ENCODE peak calls at places on chromosomes 2 and 18, in nine cellular contexts. O, U, L, X, I, J, A, P and Z are unnamed samples.

GRCh38 chr2:205931388-205931787 is 154.6 kb downstream of the INO80D start:
- DNase-seq in L (peak; percentile 6), U (no peak), J (no peak), I (no peak), X (no peak), P (no peak), O (no peak), A (no peak), Z (no peak)

GRCh38 chr2:218559021-218559420 is 9.1 kb downstream of the USP37 start:
- DNase-seq in L (no peak), X (no peak), O (no peak), A (no peak), J (no peak), P (no peak), U (no peak), I (no peak), Z (no peak)

GRCh38 chr2:133054297-133054696 is 384.3 kb upstream of the LYPD1 start:
- DNase-seq in X (no peak), P (no peak), O (no peak), J (no peak), L (peak; percentile 12), A (no peak), I (no peak), U (no peak), Z (no peak)

GRCh38 chr2:230701308-230701707 is 11.3 kb upstream of the CAB39 start:
- DNase-seq in X (no peak), U (no peak), J (no peak), I (no peak), L (no peak), O (no peak), P (no peak), A (no peak), Z (no peak)

GRCh38 chr2:5250482-5250881 is 441.7 kb upstream of the SOX11 start:
- DNase-seq in I (no peak), P (no peak), U (no peak), L (no peak), J (no peak), X (no peak), O (no peak), A (peak; percentile 42), Z (no peak)

GRCh38 chr2:238527565-238527964 is 100.8 kb downstream of the ASB1 start:
- DNase-seq in P (no peak), X (no peak), J (no peak), U (no peak), A (no peak), L (peak; percentile 31), O (no peak), I (no peak), Z (no peak)

GRCh38 chr18:3845176-3845575 is 395.2 kb downstream of the TGIF1 start:
- DNase-seq in J (no peak), O (no peak), X (no peak), U (no peak), L (no peak), A (no peak), P (no peak), I (no peak), Z (no peak)

GRCh38 chr2:134466141-134466540 is 212.3 kb downstream of the MGAT5 start:
- DNase-seq in X (no peak), L (peak; percentile 8), P (no peak), J (no peak), I (no peak), A (peak; percentile 46), O (no peak), U (no peak), Z (peak; percentile 70)

GRCh38 chr2:235541016-235541415 is 47.2 kb downstream of the AGAP1 start:
- DNase-seq in L (no peak), O (no peak), J (no peak), A (no peak), I (no peak), U (no peak), P (no peak), X (no peak), Z (no peak)

GRCh38 chr18:27447530-27447929 is 262.4 kb upstream of the CHST9 start:
- DNase-seq in L (no peak), I (no peak), U (no peak), J (no peak), O (no peak), A (no peak), P (no peak), X (no peak), Z (peak; percentile 53)

GRCh38 chr2:15650616-15651366 is 59.1 kb downstream of the DDX1 start:
- DNase-seq in U (no peak), J (no peak), O (no peak), X (no peak), I (no peak), A (no peak), L (no peak), P (no peak), Z (no peak)